ENCODE peak calls at places on chromosomes 6 and 20, in seven cellular contexts. One of them, this sample, is unnamed.

GRCh38 chr6:11236915-11237314 is 4.4 kb upstream of the NEDD9 start:
- DNase-seq in CMK: no peak
- DNase-seq in NCI-H774: no peak
- DNase-seq in naive B cell: no peak
- DNase-seq in ACHN: no peak
- DNase-seq in hypothalamus: no peak
- DNase-seq in left ventricle myocardium superior: no peak
- DNase-seq in this sample: no peak

GRCh38 chr6:7121704-7122241 is 14.0 kb downstream of the RREB1 start:
- DNase-seq in hypothalamus: no peak
- DNase-seq in NCI-H774: peak; percentile 60
- DNase-seq in left ventricle myocardium superior: no peak
- DNase-seq in CMK: no peak
- DNase-seq in naive B cell: no peak
- DNase-seq in ACHN: no peak
- DNase-seq in this sample: no peak

GRCh38 chr6:141103246-141103645 is 1029.5 kb upstream of the GJE1 start:
- DNase-seq in ACHN: peak; percentile 78
- DNase-seq in naive B cell: no peak
- DNase-seq in hypothalamus: no peak
- DNase-seq in NCI-H774: peak; percentile 13
- DNase-seq in CMK: no peak
- DNase-seq in left ventricle myocardium superior: no peak
- DNase-seq in this sample: no peak

GRCh38 chr20:46557231-46557956 is 6.9 kb upstream of the OCSTAMP start:
- DNase-seq in NCI-H774: no peak
- DNase-seq in hypothalamus: no peak
- DNase-seq in ACHN: peak; percentile 71
- DNase-seq in left ventricle myocardium superior: no peak
- DNase-seq in CMK: no peak
- DNase-seq in naive B cell: no peak
- DNase-seq in this sample: no peak

GRCh38 chr6:31954511-31954910 is 4.3 kb downstream of the NELFE start:
- DNase-seq in naive B cell: no peak
- DNase-seq in hypothalamus: no peak
- DNase-seq in NCI-H774: no peak
- DNase-seq in left ventricle myocardium superior: no peak
- DNase-seq in ACHN: no peak
- DNase-seq in CMK: no peak
- DNase-seq in this sample: no peak

GRCh38 chr20:23174821-23175220 is 88.7 kb upstream of the CD93 start:
- DNase-seq in hypothalamus: no peak
- DNase-seq in CMK: no peak
- DNase-seq in naive B cell: no peak
- DNase-seq in left ventricle myocardium superior: no peak
- DNase-seq in ACHN: no peak
- DNase-seq in NCI-H774: no peak
- DNase-seq in this sample: no peak

GRCh38 chr6:44829811-44830210 is 442.3 kb downstream of the CDC5L start:
- DNase-seq in ACHN: no peak
- DNase-seq in naive B cell: no peak
- DNase-seq in left ventricle myocardium superior: no peak
- DNase-seq in CMK: no peak
- DNase-seq in hypothalamus: no peak
- DNase-seq in NCI-H774: no peak
- DNase-seq in this sample: no peak

GRCh38 chr6:169131356-169131755 is 122.3 kb downstream of the THBS2 start:
- DNase-seq in left ventricle myocardium superior: no peak
- DNase-seq in NCI-H774: no peak
- DNase-seq in hypothalamus: no peak
- DNase-seq in naive B cell: no peak
- DNase-seq in CMK: no peak
- DNase-seq in ACHN: no peak
- DNase-seq in this sample: no peak

GRCh38 chr20:20413801-20414200 is 45.9 kb downstream of the INSM1 start:
- DNase-seq in ACHN: no peak
- DNase-seq in naive B cell: no peak
- DNase-seq in hypothalamus: no peak
- DNase-seq in left ventricle myocardium superior: no peak
- DNase-seq in CMK: no peak
- DNase-seq in NCI-H774: no peak
- DNase-seq in this sample: no peak

GRCh38 chr20:23143098-23143497 is 57.0 kb upstream of the CD93 start:
- DNase-seq in NCI-H774: no peak
- DNase-seq in naive B cell: no peak
- DNase-seq in ACHN: peak; percentile 64
- DNase-seq in left ventricle myocardium superior: peak; percentile 64
- DNase-seq in CMK: no peak
- DNase-seq in hypothalamus: no peak
- DNase-seq in this sample: no peak

GRCh38 chr6:5188646-5189045 is 72.1 kb downstream of the LYRM4 start:
- DNase-seq in ACHN: no peak
- DNase-seq in naive B cell: no peak
- DNase-seq in left ventricle myocardium superior: no peak
- DNase-seq in CMK: no peak
- DNase-seq in hypothalamus: no peak
- DNase-seq in NCI-H774: no peak
- DNase-seq in this sample: no peak

GRCh38 chr20:11155156-11155805 is 481.5 kb upstream of the JAG1 start:
- DNase-seq in left ventricle myocardium superior: no peak
- DNase-seq in NCI-H774: no peak
- DNase-seq in naive B cell: no peak
- DNase-seq in hypothalamus: no peak
- DNase-seq in CMK: no peak
- DNase-seq in ACHN: no peak
- DNase-seq in this sample: peak; percentile 48

GRCh38 chr6:37653933-37654565 is 43.6 kb downstream of the MDGA1 start:
- DNase-seq in CMK: peak; percentile 38
- DNase-seq in hypothalamus: no peak
- DNase-seq in ACHN: peak; percentile 55
- DNase-seq in left ventricle myocardium superior: no peak
- DNase-seq in NCI-H774: no peak
- DNase-seq in naive B cell: peak; percentile 24
- DNase-seq in this sample: no peak

GRCh38 chr20:60258255-60258863 is 300.1 kb downstream of the CDH26 start:
- DNase-seq in naive B cell: no peak
- DNase-seq in NCI-H774: no peak
- DNase-seq in hypothalamus: no peak
- DNase-seq in CMK: no peak
- DNase-seq in left ventricle myocardium superior: no peak
- DNase-seq in ACHN: no peak
- DNase-seq in this sample: no peak

GRCh38 chr6:33696538-33697518 is 14.7 kb downstream of the UQCC2 start:
- DNase-seq in ACHN: no peak
- DNase-seq in hypothalamus: no peak
- DNase-seq in left ventricle myocardium superior: peak; percentile 71
- DNase-seq in CMK: no peak
- DNase-seq in naive B cell: peak; percentile 78
- DNase-seq in NCI-H774: peak; percentile 32
- DNase-seq in this sample: peak; percentile 91

GRCh38 chr20:61745397-61746146 is 320.1 kb downstream of the TAF4 start:
- DNase-seq in NCI-H774: no peak
- DNase-seq in ACHN: no peak
- DNase-seq in left ventricle myocardium superior: no peak
- DNase-seq in CMK: no peak
- DNase-seq in naive B cell: no peak
- DNase-seq in hypothalamus: no peak
- DNase-seq in this sample: no peak

This sample was measured in NCI-H2081.